ENCODE peak calls at places on chromosomes 4 and X, in nine cellular contexts. O, Q, C, W, X, H, L, V and U are unnamed samples.

GRCh38 chr4:4311193-4311592 is 21.1 kb downstream of the ZBTB49 start:
- DNase-seq in O (peak; percentile 31), Q (no peak), C (no peak), W (no peak), X (no peak), H (no peak), L (no peak), V (no peak), U (no peak)

GRCh38 chr4:176380352-176381157 is 60.8 kb downstream of the SPCS3 start:
- DNase-seq in O (no peak), Q (no peak), C (no peak), W (no peak), X (no peak), H (no peak), L (no peak), V (no peak), U (no peak)

GRCh38 chr4:93834371-93835066 is 6.0 kb downstream of the ATOH1 start:
- DNase-seq in O (no peak), Q (no peak), C (no peak), W (peak; percentile 19), X (no peak), H (no peak), L (no peak), V (no peak), U (no peak)

GRCh38 chrX:142084611-142085010 is 120.5 kb downstream of the MAGEC2 start:
- DNase-seq in O (no peak), Q (no peak), C (no peak), W (no peak), X (no peak), H (no peak), L (no peak), V (no peak), U (no peak)

GRCh38 chrX:104370089-104370488 is 115.4 kb upstream of the ESX1 start:
- DNase-seq in O (peak; percentile 0), Q (no peak), C (peak; percentile 36), W (peak; percentile 18), X (no peak), H (no peak), L (no peak), V (no peak), U (no peak)

GRCh38 chr4:10666616-10667015 is 18.0 kb downstream of the CLNK start:
- DNase-seq in O (no peak), Q (no peak), C (no peak), W (no peak), X (no peak), H (no peak), L (no peak), V (no peak), U (no peak)

GRCh38 chrX:151870603-151871002 is 42.1 kb upstream of the MAGEA4 start:
- DNase-seq in O (peak; percentile 76), Q (no peak), C (peak; percentile 55), W (no peak), X (peak; percentile 56), H (peak; percentile 86), L (no peak), V (no peak), U (no peak)

GRCh38 chr4:10667651-10668341 is 16.8 kb downstream of the CLNK start:
- DNase-seq in O (no peak), Q (no peak), C (no peak), W (no peak), X (no peak), H (no peak), L (no peak), V (no peak), U (no peak)

GRCh38 chrX:75623535-75623934 is 100.7 kb upstream of the ZDHHC15 start:
- DNase-seq in O (no peak), Q (no peak), C (no peak), W (peak; percentile 8), X (no peak), H (no peak), L (no peak), V (no peak), U (no peak)

GRCh38 chr4:135050086-135050717 is 848.6 kb upstream of the PABPC4L start:
- DNase-seq in O (no peak), Q (no peak), C (no peak), W (no peak), X (no peak), H (peak; percentile 24), L (no peak), V (no peak), U (no peak)

GRCh38 chr4:119037709-119038463 is 97.7 kb upstream of the MYOZ2 start:
- DNase-seq in O (peak; percentile 77), Q (no peak), C (no peak), W (no peak), X (no peak), H (no peak), L (no peak), V (no peak), U (no peak)

GRCh38 chr4:47038263-47038662 is 6.9 kb downstream of the GABRB1 start:
- DNase-seq in O (no peak), Q (no peak), C (no peak), W (no peak), X (no peak), H (no peak), L (no peak), V (no peak), U (no peak)

GRCh38 chr4:147981305-147981704 is 249.4 kb downstream of the ARHGAP10 start:
- DNase-seq in O (peak; percentile 75), Q (no peak), C (no peak), W (no peak), X (peak; percentile 83), H (no peak), L (no peak), V (no peak), U (no peak)

GRCh38 chr4:10117424-10118354 is 1.1 kb upstream of the WDR1 start:
- DNase-seq in O (peak; percentile 51), Q (peak; percentile 63), C (no peak), W (peak; percentile 32), X (no peak), H (no peak), L (no peak), V (no peak), U (no peak)

GRCh38 chr4:159358226-159358625 is 255.3 kb downstream of the RAPGEF2 start:
- DNase-seq in O (peak; percentile 88), Q (no peak), C (peak; percentile 18), W (no peak), X (peak; percentile 90), H (peak; percentile 82), L (no peak), V (no peak), U (no peak)

GRCh38 chr4:22369901-22370562 is 145.8 kb downstream of the ADGRA3 start:
- DNase-seq in O (no peak), Q (no peak), C (no peak), W (no peak), X (no peak), H (no peak), L (no peak), V (no peak), U (no peak)

GRCh38 chrX:3939967-3940610 is 226.6 kb upstream of the PRKX start:
- DNase-seq in O (peak; percentile 5), Q (peak; percentile 21), C (peak; percentile 3), W (peak; percentile 42), X (peak; percentile 20), H (peak; percentile 3), L (no peak), V (no peak), U (no peak)

GRCh38 chr4:127364397-127364796 is 268.4 kb upstream of the INTU start:
- DNase-seq in O (no peak), Q (no peak), C (no peak), W (no peak), X (no peak), H (no peak), L (no peak), V (no peak), U (no peak)

GRCh38 chr4:127370495-127371069 is 262.2 kb upstream of the INTU start:
- DNase-seq in O (no peak), Q (no peak), C (no peak), W (peak; percentile 8), X (peak; percentile 1), H (no peak), L (no peak), V (no peak), U (no peak)

GRCh38 chr4:127364911-127365310 is 267.8 kb upstream of the INTU start:
- DNase-seq in O (no peak), Q (no peak), C (no peak), W (no peak), X (no peak), H (no peak), L (no peak), V (no peak), U (no peak)
- TF ChIP-seq CTCF in O (no peak), Q (no peak), C (no peak), W (no peak), X (no peak), H (no peak), L (no peak), V (no peak), U (no peak)

DNA sequence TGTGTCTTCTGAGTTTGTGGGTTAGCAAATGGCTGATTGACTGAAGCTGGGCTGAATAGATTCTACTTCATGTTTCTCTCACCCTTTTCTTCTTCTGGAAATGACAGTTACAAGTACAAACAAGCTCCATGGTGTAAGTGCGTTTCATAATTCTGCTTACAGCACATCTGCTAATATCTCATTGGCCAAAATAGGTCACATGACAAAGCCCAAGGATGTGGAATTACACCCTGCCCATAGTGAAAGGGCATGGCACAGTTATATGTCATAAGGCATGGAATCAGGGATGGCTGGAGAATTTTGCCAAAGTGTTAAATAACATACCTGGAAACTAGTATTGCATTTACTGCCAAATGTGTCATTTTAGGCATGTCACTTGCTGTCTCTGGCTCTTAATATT is 327.2 kb downstream of the NKX6-1 start:
- DNase-seq in O (no peak), Q (no peak), C (peak; percentile 61), W (no peak), X (no peak), H (no peak), L (no peak), V (no peak), U (no peak)
- TF ChIP-seq CTCF in O (no peak), Q (no peak), C (no peak), W (no peak), X (no peak), H (no peak), L (no peak), V (no peak), U (no peak)

DNA sequence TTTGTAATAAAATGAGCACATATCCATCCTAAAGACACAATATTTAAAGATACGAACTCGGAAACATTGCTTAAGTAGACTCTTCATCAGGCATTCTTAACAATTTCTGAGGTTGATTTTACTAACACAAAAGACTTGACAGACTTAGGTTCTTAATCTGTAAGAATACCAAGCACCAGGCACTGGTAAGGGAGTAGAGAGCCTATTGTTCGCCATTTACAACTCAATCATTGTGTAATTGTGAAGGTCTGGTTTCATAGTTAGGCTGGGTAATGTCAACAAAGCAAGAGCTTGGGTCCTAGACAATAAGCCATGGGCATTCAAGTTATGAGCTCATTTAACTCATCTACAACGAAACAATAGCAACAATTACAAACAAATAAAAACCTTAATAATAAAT is 664.2 kb upstream of the PCDH7 start:
- DNase-seq in O (no peak), Q (no peak), C (no peak), W (no peak), X (no peak), H (no peak), L (no peak), V (no peak), U (no peak)
- TF ChIP-seq CTCF in O (no peak), Q (no peak), C (no peak), W (no peak), X (no peak), H (no peak), L (no peak), V (no peak), U (no peak)

DNA sequence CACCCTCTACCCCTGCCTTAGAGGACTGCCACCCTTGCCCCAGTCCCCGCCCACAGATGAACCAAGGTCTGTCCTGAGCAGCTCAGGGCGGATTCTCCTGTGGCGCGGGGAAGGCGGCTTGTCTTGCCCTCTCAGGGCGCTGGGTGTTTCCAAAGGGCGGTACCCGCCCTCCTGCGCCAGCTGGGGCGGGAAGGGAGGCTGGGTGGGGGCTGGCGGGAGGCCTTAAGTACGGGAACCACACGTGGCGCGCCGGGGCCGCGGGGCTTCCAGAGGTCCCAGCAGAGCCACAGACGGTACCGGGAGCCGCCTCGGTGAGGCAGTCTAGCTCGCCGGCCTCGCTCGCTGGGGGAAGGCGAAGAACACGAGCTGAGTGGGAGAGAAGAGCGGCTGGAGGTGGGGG is 361.1 kb downstream of the MID1IP1 start:
- DNase-seq in O (no peak), Q (no peak), C (no peak), W (peak; percentile 45), X (no peak), H (no peak), L (peak; percentile 53), V (no peak), U (no peak)
- TF ChIP-seq CTCF in O (no peak), Q (no peak), C (no peak), W (peak; percentile 42), X (no peak), H (peak; percentile 42), L (peak; percentile 23), V (peak; percentile 37), U (no peak)